ENCODE peak calls at places on chromosome 9, in six cellular contexts. One of them, this sample, is unnamed.
A peak's percentile ranks its signal among the peaks of the same experiment; 100 is the strongest.

GRCh38 chr9:97556721-97557605 is 55.5 kb downstream of the TMOD1 start:
- DNase-seq in caudate nucleus: no peak
- DNase-seq in H4: no peak
- DNase-seq in NCI-H446: no peak
- DNase-seq in RPMI7951: no peak
- DNase-seq in posterior cingulate gyrus: no peak
- DNase-seq in this sample: no peak

GRCh38 chr9:78932849-78933627 is 636.1 kb downstream of the PSAT1 start:
- DNase-seq in caudate nucleus: no peak
- DNase-seq in H4: no peak
- DNase-seq in NCI-H446: no peak
- DNase-seq in RPMI7951: peak; percentile 82
- DNase-seq in posterior cingulate gyrus: no peak
- DNase-seq in this sample: peak; percentile 69

GRCh38 chr9:80285325-80285724 is 713.6 kb downstream of the TLE4 start:
- DNase-seq in caudate nucleus: no peak
- DNase-seq in H4: peak; percentile 9
- DNase-seq in NCI-H446: peak; percentile 30
- DNase-seq in RPMI7951: no peak
- DNase-seq in posterior cingulate gyrus: no peak
- DNase-seq in this sample: no peak

GRCh38 chr9:72615931-72616330 is 94.5 kb downstream of the TMC1 start:
- DNase-seq in caudate nucleus: no peak
- DNase-seq in H4: no peak
- DNase-seq in NCI-H446: no peak
- DNase-seq in RPMI7951: no peak
- DNase-seq in posterior cingulate gyrus: no peak
- DNase-seq in this sample: no peak

GRCh38 chr9:126615251-126615790 is 1.6 kb downstream of the LMX1B start:
- DNase-seq in caudate nucleus: no peak
- DNase-seq in H4: no peak
- DNase-seq in NCI-H446: no peak
- DNase-seq in RPMI7951: no peak
- DNase-seq in posterior cingulate gyrus: no peak
- DNase-seq in this sample: no peak

GRCh38 chr9:133254471-133254870 is 20.5 kb downstream of the ABO start:
- DNase-seq in caudate nucleus: no peak
- DNase-seq in H4: no peak
- DNase-seq in NCI-H446: no peak
- DNase-seq in RPMI7951: no peak
- DNase-seq in posterior cingulate gyrus: no peak
- DNase-seq in this sample: no peak

GRCh38 chr9:6188906-6189305 is 26.7 kb upstream of the IL33 start:
- DNase-seq in caudate nucleus: no peak
- DNase-seq in H4: no peak
- DNase-seq in NCI-H446: no peak
- DNase-seq in RPMI7951: no peak
- DNase-seq in posterior cingulate gyrus: no peak
- DNase-seq in this sample: no peak

GRCh38 chr9:128026255-128027165 is 40.6 kb downstream of the NAIF1 start:
- DNase-seq in caudate nucleus: no peak
- DNase-seq in H4: no peak
- DNase-seq in NCI-H446: no peak
- DNase-seq in RPMI7951: peak; percentile 84
- DNase-seq in posterior cingulate gyrus: no peak
- DNase-seq in this sample: no peak

GRCh38 chr9:119322137-119322695 is 47.0 kb downstream of the BRINP1 start:
- DNase-seq in caudate nucleus: no peak
- DNase-seq in H4: no peak
- DNase-seq in NCI-H446: no peak
- DNase-seq in RPMI7951: peak; percentile 42
- DNase-seq in posterior cingulate gyrus: no peak
- DNase-seq in this sample: no peak

GRCh38 chr9:124202447-124202971 is 55.2 kb upstream of the NEK6 start:
- DNase-seq in caudate nucleus: peak; percentile 22
- DNase-seq in H4: no peak
- DNase-seq in NCI-H446: no peak
- DNase-seq in RPMI7951: peak; percentile 17
- DNase-seq in posterior cingulate gyrus: no peak
- DNase-seq in this sample: no peak

GRCh38 chr9:134065720-134066419 is 2.0 kb downstream of the BRD3 start:
- DNase-seq in caudate nucleus: no peak
- DNase-seq in H4: no peak
- DNase-seq in NCI-H446: no peak
- DNase-seq in RPMI7951: peak; percentile 62
- DNase-seq in posterior cingulate gyrus: no peak
- DNase-seq in this sample: no peak

GRCh38 chr9:96495341-96495740 is 45.4 kb downstream of the HABP4 start:
- DNase-seq in caudate nucleus: no peak
- DNase-seq in H4: peak; percentile 84
- DNase-seq in NCI-H446: no peak
- DNase-seq in RPMI7951: peak; percentile 45
- DNase-seq in posterior cingulate gyrus: no peak
- DNase-seq in this sample: no peak

GRCh38 chr9:88536951-88537742 is 2.2 kb downstream of the NXNL2 start:
- DNase-seq in caudate nucleus: no peak
- DNase-seq in H4: no peak
- DNase-seq in NCI-H446: no peak
- DNase-seq in RPMI7951: no peak
- DNase-seq in posterior cingulate gyrus: no peak
- DNase-seq in this sample: no peak

This sample was measured in glomerular endothelial cell.